ENCODE peak calls at places on chromosome 19, in seven cellular contexts. N is BE2C, W is transverse colon, H is WERI-Rb-1, Z is A673, U is small intestine, G is H1. V is an unnamed sample.

GRCh38 chr19:10780368-10780767 is 55.6 kb downstream of the TMED1 start:
- DNase-seq in U (no peak), Z (no peak), N (no peak), G (no peak), W (peak), H (no peak), V (peak)

GRCh38 chr19:47094557-47095517 is 18.7 kb downstream of the ZC3H4 start:
- DNase-seq in N (no peak), H (no peak), U (peak), W (peak), Z (no peak), G (no peak), V (no peak)

GRCh38 chr19:34974631-34975030 is 10.6 kb upstream of the ZNF792 start:
- DNase-seq in Z (peak), N (no peak), U (no peak), G (no peak), H (no peak), W (no peak), V (peak)

GRCh38 chr19:18160441-18160791 is 7.5 kb downstream of the PIK3R2 start:
- DNase-seq in Z (no peak), H (no peak), G (no peak), U (no peak), N (no peak), W (no peak), V (no peak)

GRCh38 chr19:29687244-29687896 is 22.1 kb downstream of the PLEKHF1 start:
- DNase-seq in G (no peak), W (no peak), U (no peak), H (no peak), Z (peak), N (no peak), V (peak)

GRCh38 chr19:42207767-42208259 is 9.7 kb downstream of the DEDD2 start:
- DNase-seq in N (no peak), H (no peak), G (no peak), U (no peak), W (no peak), Z (no peak), V (peak)

GRCh38 chr19:18196511-18196845 is 3.5 kb downstream of the MPV17L2 start:
- DNase-seq in W (no peak), H (no peak), Z (no peak), N (no peak), U (no peak), G (no peak), V (no peak)

GRCh38 chr19:35074426-35075201 is 33.1 kb downstream of the HPN start:
- DNase-seq in Z (no peak), H (no peak), W (no peak), N (no peak), U (no peak), G (no peak), V (no peak)

GRCh38 chr19:30587869-30588268 is 215.7 kb downstream of the ZNF536 start:
- DNase-seq in Z (no peak), W (no peak), U (no peak), N (no peak), G (no peak), H (no peak), V (no peak)

GRCh38 chr19:30681162-30681996 is 309.2 kb downstream of the ZNF536 start:
- DNase-seq in Z (no peak), H (no peak), U (no peak), N (no peak), W (no peak), G (no peak), V (no peak)

GRCh38 chr19:18439025-18439909 is 1.3 kb upstream of the ISYNA1 start:
- DNase-seq in W (no peak), G (no peak), U (no peak), H (no peak), N (no peak), Z (peak), V (peak)

GRCh38 chr19:58228584-58229254 is at the start of gene ZNF544:
- DNase-seq in G (no peak), H (peak), W (peak), N (peak), U (peak), Z (peak), V (peak)

GRCh38 chr19:18401580-18402112 is 4.2 kb upstream of the LRRC25 start:
- DNase-seq in U (peak), H (no peak), W (peak), Z (peak), N (no peak), G (no peak), V (peak)

GRCh38 chr19:37468961-37469777 is at the start of gene ZNF570:
- DNase-seq in N (peak), Z (peak), G (peak), U (peak), H (peak), W (peak), V (peak)

GRCh38 chr19:19575411-19575810 is 37.3 kb downstream of the CILP2 start:
- DNase-seq in Z (no peak), G (no peak), U (no peak), H (no peak), W (no peak), N (no peak), V (no peak)

GRCh38 chr19:19530889-19531288 is 2.2 kb downstream of the YJEFN3 start:
- DNase-seq in W (no peak), G (no peak), N (no peak), Z (no peak), H (no peak), U (no peak), V (no peak)

GRCh38 chr19:54434112-54434861 is 14.7 kb upstream of the LENG8 start:
- DNase-seq in N (no peak), G (no peak), H (peak), U (no peak), W (no peak), Z (no peak), V (no peak)

GRCh38 chr19:19602713-19603320 is 15.7 kb downstream of the PBX4 start:
- DNase-seq in H (no peak), W (no peak), N (no peak), G (no peak), U (no peak), Z (no peak), V (no peak)

GRCh38 chr19:19540707-19541515 is 2.8 kb downstream of the CILP2 start:
- DNase-seq in H (peak), Z (peak), U (peak), W (peak), G (peak), N (peak), V (no peak)

GRCh38 chr19:18389095-18389735 is 3.3 kb downstream of the GDF15 start:
- DNase-seq in H (no peak), N (no peak), W (no peak), U (no peak), G (no peak), Z (no peak), V (no peak)

GRCh38 chr19:13996928-13997636 is 9.0 kb downstream of the RFX1 start:
- DNase-seq in G (no peak), H (no peak), U (no peak), W (no peak), Z (no peak), N (no peak), V (no peak)

DNA sequence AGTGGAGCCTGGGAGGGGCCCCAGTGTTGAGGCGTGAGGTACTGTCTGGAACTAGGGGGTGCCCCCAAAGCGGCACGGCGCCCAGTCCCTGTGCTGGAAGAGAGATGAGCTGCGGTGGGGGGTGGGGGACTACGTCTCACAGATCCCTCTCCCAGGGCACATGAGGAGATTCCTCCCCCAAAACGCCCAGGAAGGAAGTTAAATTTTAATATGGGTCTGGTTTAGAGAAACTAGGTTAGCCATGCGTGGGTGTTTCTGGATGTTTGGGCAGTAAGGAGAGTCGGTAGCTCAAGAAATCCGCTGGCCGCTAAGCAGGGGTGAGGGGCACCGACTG is 20.5 kb downstream of the CSNK1G2 start:
- DNase-seq in W (no peak), U (no peak), N (no peak), H (no peak), Z (no peak), G (no peak), V (no peak)
- H3K4me3 ChIP-seq in W (no peak), U (no peak), N (no peak), H (no peak), Z (no peak), G (no peak), V (no peak)

GRCh38 chr19:16585808-16586476 is 13.7 kb upstream of the SLC35E1 start:
- DNase-seq in N (no peak), Z (no peak), G (no peak), U (no peak), H (no peak), W (peak), V (no peak)
- H3K4me3 ChIP-seq in N (no peak), Z (no peak), G (no peak), U (no peak), H (no peak), W (no peak), V (no peak)

DNA sequence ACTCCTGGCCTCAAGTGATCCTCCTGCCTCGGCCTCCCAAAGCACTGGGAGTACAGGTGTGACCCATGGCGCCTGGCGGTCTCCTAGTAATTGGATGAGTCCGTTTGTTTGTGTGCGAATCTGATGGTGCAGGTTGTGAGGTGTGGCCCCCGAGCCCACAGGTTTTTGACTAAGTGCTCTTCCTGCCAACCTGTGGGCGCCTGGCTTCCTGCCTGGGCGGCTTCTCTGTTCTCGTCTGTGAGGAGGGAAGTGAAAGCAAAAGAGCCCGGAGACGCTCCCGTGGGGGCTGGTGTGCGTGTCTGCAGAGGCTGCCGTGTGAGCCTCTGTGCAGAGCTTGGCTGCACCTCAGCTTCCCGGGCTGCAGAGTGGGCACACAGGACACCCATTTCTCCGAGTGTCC is 10.0 kb downstream of the ARHGAP45 start:
- DNase-seq in N (peak), H (no peak), Z (no peak), U (peak), W (peak), G (no peak), V (no peak)
- H3K4me3 ChIP-seq in N (no peak), H (no peak), Z (no peak), U (peak), W (peak), G (no peak), V (no peak)

GRCh38 chr19:49874503-49875157 is 2.5 kb downstream of the AKT1S1 start:
- DNase-seq in G (no peak), Z (no peak), N (no peak), U (no peak), H (no peak), W (no peak), V (no peak)
- H3K4me3 ChIP-seq in G (no peak), Z (no peak), N (no peak), U (no peak), H (no peak), W (no peak), V (peak)

GRCh38 chr19:52492201-52492960 is 35.1 kb upstream of the ZNF808 start:
- DNase-seq in N (no peak), U (no peak), Z (no peak), W (no peak), G (peak), H (no peak), V (no peak)
- H3K4me3 ChIP-seq in N (no peak), U (no peak), Z (no peak), W (no peak), G (peak), H (no peak), V (no peak)

DNA sequence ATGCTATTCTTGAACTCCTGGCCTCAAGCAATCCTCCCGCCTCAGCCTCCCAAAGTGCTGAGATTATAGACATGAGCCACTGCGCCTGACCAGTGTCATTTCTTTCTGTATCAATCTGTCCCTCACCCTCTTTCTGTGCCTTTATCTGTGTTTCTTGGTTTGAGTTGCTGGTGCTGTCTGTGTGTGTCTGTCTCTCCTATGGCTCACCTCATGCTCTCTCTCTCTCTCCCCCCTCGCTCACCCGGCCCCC is 9.9 kb downstream of the IRF2BP1 start:
- DNase-seq in Z (no peak), H (no peak), G (no peak), U (no peak), W (no peak), N (no peak), V (no peak)
- H3K4me3 ChIP-seq in Z (no peak), H (no peak), G (peak), U (no peak), W (no peak), N (no peak), V (no peak)

GRCh38 chr19:2686347-2686746 is 16.1 kb downstream of the GNG7 start:
- DNase-seq in Z (no peak), H (no peak), U (no peak), G (no peak), N (no peak), W (no peak), V (no peak)
- H3K4me3 ChIP-seq in Z (no peak), H (no peak), U (no peak), G (no peak), N (no peak), W (no peak), V (no peak)

DNA sequence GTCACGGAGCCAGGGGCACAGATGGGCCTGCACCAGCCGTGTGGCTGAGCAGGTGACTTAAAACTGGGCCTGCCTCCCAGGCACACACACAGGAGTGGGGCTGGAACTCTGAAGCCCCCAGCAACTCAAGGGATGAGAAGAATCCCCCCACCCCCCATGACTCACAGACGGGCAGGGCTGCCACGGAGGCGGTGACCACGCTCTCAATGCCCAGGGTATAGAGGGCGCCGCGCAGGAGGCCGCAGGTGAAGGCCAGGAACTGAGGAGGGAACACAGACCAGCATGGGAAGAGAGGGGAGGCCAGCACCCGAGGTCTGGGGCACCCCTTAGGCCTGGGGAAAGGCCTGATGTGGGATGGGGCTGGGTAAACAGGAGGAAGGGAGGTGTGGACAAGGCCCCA is 3.0 kb upstream of the NKPD1 start:
- DNase-seq in W (no peak), U (no peak), Z (no peak), N (no peak), G (no peak), H (no peak), V (no peak)
- H3K4me3 ChIP-seq in W (no peak), U (no peak), Z (no peak), N (no peak), G (no peak), H (no peak), V (no peak)

GRCh38 chr19:43847884-43848283 is 20.8 kb downstream of the ZNF283 start:
- DNase-seq in H (no peak), G (no peak), W (no peak), Z (no peak), N (no peak), U (no peak), V (no peak)
- H3K4me3 ChIP-seq in H (no peak), G (no peak), W (no peak), Z (no peak), N (no peak), U (no peak), V (no peak)